ENCODE peak calls at places on chromosomes 2 and 18, in five cellular contexts. W is astrocyte of the spinal cord, V is GM13976, J is A549, A is Calu3. Z is an unnamed sample.

GRCh38 chr18:76252880-76253279 is 242.2 kb downstream of the ZNF516 start:
- DNase-seq in A (no peak), V (no peak), J (peak; percentile 18), W (peak; percentile 23), Z (peak; percentile 34)

GRCh38 chr2:37283207-37283606 is 41.4 kb downstream of the PRKD3 start:
- DNase-seq in W (peak; percentile 89), J (no peak), A (no peak), V (no peak), Z (peak; percentile 94)

GRCh38 chr2:240934701-240935100 is 28.6 kb downstream of the CROCC2 start:
- DNase-seq in V (no peak), J (no peak), A (peak; percentile 3), W (no peak), Z (no peak)

GRCh38 chr2:202072737-202073396 is at the start of gene KIAA2012:
- DNase-seq in W (no peak), J (no peak), A (no peak), V (no peak), Z (no peak)

GRCh38 chr18:68330658-68331057 is 384.2 kb downstream of the TMX3 start:
- DNase-seq in V (no peak), J (no peak), W (no peak), A (no peak), Z (no peak)

GRCh38 chr2:58907644-58908043 is 666.5 kb upstream of the FANCL start:
- DNase-seq in A (no peak), V (no peak), J (no peak), W (no peak), Z (no peak)

GRCh38 chr2:75846683-75847190 is 136.0 kb upstream of the GCFC2 start:
- DNase-seq in W (no peak), V (no peak), J (no peak), A (no peak), Z (no peak)

GRCh38 chr2:129935118-129935517 is 44.3 kb upstream of the RAB6C start:
- DNase-seq in A (no peak), W (no peak), J (no peak), V (no peak), Z (no peak)

GRCh38 chr2:207394812-207395534 is 134.8 kb upstream of the CREB1 start:
- DNase-seq in J (peak; percentile 94), V (no peak), A (no peak), W (peak; percentile 97), Z (peak; percentile 99)

GRCh38 chr2:227657204-227657845 is 9.3 kb upstream of the SCYGR5 start:
- DNase-seq in W (peak; percentile 56), V (no peak), J (peak; percentile 37), A (no peak), Z (peak; percentile 80)

GRCh38 chr2:12824771-12825363 is 108.1 kb downstream of the TRIB2 start:
- DNase-seq in J (no peak), W (peak; percentile 17), V (no peak), A (no peak), Z (peak; percentile 28)

GRCh38 chr2:96256611-96257113 is 9.1 kb downstream of the TMEM127 start:
- DNase-seq in V (no peak), J (no peak), W (no peak), A (no peak), Z (no peak)

GRCh38 chr18:56562479-56562878 is 75.9 kb downstream of the TXNL1 start:
- DNase-seq in V (no peak), J (no peak), A (no peak), W (no peak), Z (no peak)

GRCh38 chr2:71510196-71510807 is 56.9 kb downstream of the DYSF start:
- DNase-seq in V (peak; percentile 87), A (peak; percentile 81), J (peak; percentile 64), W (peak; percentile 53), Z (peak; percentile 46)

GRCh38 chr18:48640566-48641270 is 101.9 kb downstream of the CTIF start:
- DNase-seq in V (no peak), J (no peak), A (no peak), W (no peak), Z (peak; percentile 73)

GRCh38 chr2:109185338-109185737 is 56.3 kb downstream of the SH3RF3 start:
- DNase-seq in V (no peak), W (peak; percentile 67), J (peak; percentile 27), A (no peak), Z (peak; percentile 71)

GRCh38 chr2:38268691-38269309 is 108.3 kb downstream of the ATL2 start:
- DNase-seq in V (no peak), J (no peak), A (no peak), W (peak; percentile 58), Z (peak; percentile 75)

GRCh38 chr2:210072922-210073509 is 70.6 kb downstream of the RPE start:
- DNase-seq in W (peak; percentile 74), J (peak; percentile 47), A (peak; percentile 7), V (peak; percentile 23), Z (peak; percentile 62)

GRCh38 chr2:96940026-96940601 is 46.3 kb downstream of the FAM178B start:
- DNase-seq in W (no peak), J (no peak), A (no peak), V (no peak), Z (no peak)

GRCh38 chr18:35942661-35943060 is 29.8 kb upstream of the RMP24 start:
- DNase-seq in V (no peak), J (no peak), A (no peak), W (no peak), Z (no peak)

GRCh38 chr18:43271593-43272432 is 5.5 kb downstream of the SYT4 start:
- DNase-seq in A (peak; percentile 46), W (peak; percentile 75), V (peak; percentile 19), J (peak; percentile 32), Z (peak; percentile 69)

GRCh38 chr18:66129248-66129647 is 378.4 kb downstream of the CDH7 start:
- DNase-seq in J (no peak), V (no peak), A (no peak), W (no peak), Z (no peak)

GRCh38 chr2:148614332-148615049 is 30.1 kb upstream of the EPC2 start:
- DNase-seq in W (peak; percentile 41), A (peak; percentile 68), V (peak; percentile 70), J (peak; percentile 36), Z (no peak)

GRCh38 chr2:239716536-239717318 is 308.4 kb downstream of the NDUFA10 start:
- DNase-seq in V (no peak), W (no peak), A (no peak), J (no peak), Z (peak; percentile 38)

GRCh38 chr2:74481961-74482800 is 617 bp downstream of the CCDC142 start:
- DNase-seq in V (peak; percentile 73), J (no peak), A (peak; percentile 50), W (no peak), Z (no peak)

GRCh38 chr2:175807031-175807873 is 194.8 kb downstream of the LNPK start:
- DNase-seq in J (no peak), W (no peak), V (no peak), A (no peak), Z (peak; percentile 32)

GRCh38 chr2:237889811-237890210 is 30.4 kb downstream of the RAMP1 start:
- DNase-seq in W (no peak), A (no peak), V (no peak), J (no peak), Z (no peak)

GRCh38 chr2:235924675-235925063 is 243.5 kb downstream of the GBX2 start:
- DNase-seq in J (no peak), V (no peak), W (no peak), A (no peak), Z (no peak)

GRCh38 chr2:132830321-132830720 is 160.3 kb upstream of the LYPD1 start:
- DNase-seq in A (no peak), W (no peak), J (no peak), V (no peak), Z (no peak)

GRCh38 chr2:190963088-190963487 is 50.9 kb downstream of the STAT1 start:
- DNase-seq in A (no peak), V (no peak), J (no peak), W (no peak), Z (no peak)

GRCh38 chr18:49725809-49726514 is 87.4 kb downstream of the ACAA2 start:
- DNase-seq in W (peak; percentile 99), J (peak; percentile 72), V (no peak), A (peak; percentile 37), Z (peak; percentile 100)
- TF ChIP-seq CTCF in W (peak; percentile 18), J (no peak), V (no peak), A (no peak), Z (peak; percentile 29)

DNA sequence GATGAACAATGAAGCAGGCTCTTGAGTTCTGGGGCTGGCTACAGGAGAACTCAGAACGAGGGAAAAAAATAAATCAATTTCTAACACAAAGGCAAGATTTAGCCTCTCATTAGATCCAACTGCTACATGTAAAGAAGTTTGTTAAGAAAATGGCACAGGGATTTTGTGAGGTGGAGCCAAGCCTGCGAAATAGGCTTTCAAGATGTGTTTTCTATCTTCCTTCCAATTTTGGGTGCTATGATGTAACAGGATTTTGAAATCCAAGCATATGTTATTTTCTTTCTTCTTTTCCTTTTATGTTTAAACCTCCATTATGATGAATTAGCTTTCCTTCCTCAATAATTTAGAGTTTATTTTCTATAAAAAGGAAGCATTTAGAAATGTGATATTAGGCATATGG is 387.0 kb downstream of the TGIF1 start:
- DNase-seq in V (no peak), A (no peak), W (no peak), J (no peak), Z (no peak)
- TF ChIP-seq CTCF in V (no peak), A (no peak), W (no peak), J (no peak), Z (no peak)

GRCh38 chr2:232875256-232876070 is 5.4 kb downstream of the SNORC start:
- DNase-seq in V (no peak), W (no peak), J (peak; percentile 33), A (no peak), Z (no peak)
- TF ChIP-seq CTCF in V (peak; percentile 15), W (peak; percentile 16), J (no peak), A (no peak), Z (no peak)

GRCh38 chr2:119528036-119528435 is 3.8 kb upstream of the SCTR start:
- DNase-seq in A (no peak), V (no peak), J (no peak), W (no peak), Z (no peak)
- TF ChIP-seq CTCF in A (no peak), V (no peak), J (no peak), W (no peak), Z (no peak)

DNA sequence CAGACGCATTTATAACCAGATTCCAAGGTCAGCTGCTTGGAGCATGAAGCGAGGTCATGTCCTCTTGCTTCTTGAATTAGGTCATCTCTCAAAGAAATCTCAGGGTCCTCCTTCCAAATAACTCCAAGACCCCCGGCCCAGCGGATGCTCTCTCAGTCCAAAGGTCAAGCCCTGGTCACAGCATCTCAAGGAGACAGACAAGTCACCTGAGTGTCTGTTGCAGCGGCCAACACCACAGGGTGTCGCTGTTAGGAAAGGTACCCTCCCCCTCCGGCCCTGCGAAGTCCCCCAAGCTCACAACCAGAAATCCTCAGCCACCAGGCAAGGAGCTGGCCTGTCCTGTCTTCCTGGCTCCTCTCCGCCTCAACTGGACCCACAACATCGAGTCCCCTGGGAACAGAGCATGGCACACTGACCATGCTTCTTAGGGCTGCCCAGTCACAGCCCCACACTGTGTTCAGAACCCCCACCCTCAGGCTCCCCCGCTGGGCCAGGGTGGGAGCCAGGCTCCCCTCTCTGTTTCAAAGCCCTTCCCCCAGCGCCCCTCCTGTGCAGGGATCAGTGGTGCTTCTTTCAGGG is 68.0 kb upstream of the ASAP2 start:
- DNase-seq in V (peak; percentile 66), J (peak; percentile 61), A (peak; percentile 17), W (no peak), Z (no peak)
- TF ChIP-seq CTCF in V (peak; percentile 19), J (peak; percentile 58), A (peak; percentile 38), W (peak; percentile 50), Z (peak; percentile 31)

GRCh38 chr2:197075754-197076337 is 149.3 kb upstream of the PGAP1 start:
- DNase-seq in A (no peak), V (no peak), W (no peak), J (peak; percentile 10), Z (peak; percentile 28)
- TF ChIP-seq CTCF in A (peak; percentile 61), V (no peak), W (peak; percentile 39), J (peak; percentile 43), Z (peak; percentile 40)

GRCh38 chr2:150125708-150126107 is 361.8 kb downstream of the RND3 start:
- DNase-seq in A (peak; percentile 44), J (peak; percentile 92), W (peak; percentile 81), V (no peak), Z (peak; percentile 89)
- TF ChIP-seq CTCF in A (no peak), J (peak; percentile 37), W (peak; percentile 25), V (no peak), Z (peak; percentile 35)

Z was measured in fibroblast of mammary gland.